ENCODE peak calls at places on chromosomes 12 and 14, in ten cellular contexts. One of them, this sample, is unnamed.

GRCh38 chr12:18246057-18246456 is 15.3 kb upstream of the PIK3C2G start:
- DNase-seq in head of caudate nucleus: no peak
- DNase-seq in T-helper 2 cell: no peak
- DNase-seq in neural crest cell: no peak
- DNase-seq in HEK293T: no peak
- DNase-seq in tibial artery: no peak
- DNase-seq in retina: no peak
- DNase-seq in T-cell: no peak
- DNase-seq in SJCRH30: no peak
- DNase-seq in stimulated activated CD8-positive, alpha-beta memory T cell treated with anti-CD3 and anti-CD28 coated beads, Interleukin-7, amount 100 ng/mL, for 4 hours: no peak
- DNase-seq in this sample: no peak

GRCh38 chr14:40280652-40281051 is 848.4 kb upstream of the FBXO33 start:
- DNase-seq in HEK293T: no peak
- DNase-seq in T-cell: no peak
- DNase-seq in neural crest cell: no peak
- DNase-seq in stimulated activated CD8-positive, alpha-beta memory T cell treated with anti-CD3 and anti-CD28 coated beads, Interleukin-7, amount 100 ng/mL, for 4 hours: no peak
- DNase-seq in SJCRH30: no peak
- DNase-seq in tibial artery: no peak
- DNase-seq in head of caudate nucleus: no peak
- DNase-seq in T-helper 2 cell: no peak
- DNase-seq in retina: no peak
- DNase-seq in this sample: no peak

GRCh38 chr12:122793685-122794106 is 19.3 kb downstream of the CCDC62 start:
- DNase-seq in T-helper 2 cell: peak
- DNase-seq in retina: peak
- DNase-seq in SJCRH30: peak
- DNase-seq in neural crest cell: peak
- DNase-seq in stimulated activated CD8-positive, alpha-beta memory T cell treated with anti-CD3 and anti-CD28 coated beads, Interleukin-7, amount 100 ng/mL, for 4 hours: no peak
- DNase-seq in T-cell: no peak
- DNase-seq in head of caudate nucleus: no peak
- DNase-seq in HEK293T: peak
- DNase-seq in tibial artery: no peak
- DNase-seq in this sample: peak

GRCh38 chr12:62252576-62252975 is 7.6 kb upstream of the USP15 start:
- DNase-seq in tibial artery: no peak
- DNase-seq in neural crest cell: no peak
- DNase-seq in SJCRH30: no peak
- DNase-seq in HEK293T: no peak
- DNase-seq in T-helper 2 cell: no peak
- DNase-seq in head of caudate nucleus: no peak
- DNase-seq in T-cell: no peak
- DNase-seq in retina: no peak
- DNase-seq in stimulated activated CD8-positive, alpha-beta memory T cell treated with anti-CD3 and anti-CD28 coated beads, Interleukin-7, amount 100 ng/mL, for 4 hours: no peak
- DNase-seq in this sample: no peak

GRCh38 chr12:118397693-118398440 is 21.5 kb downstream of the SUDS3 start:
- DNase-seq in stimulated activated CD8-positive, alpha-beta memory T cell treated with anti-CD3 and anti-CD28 coated beads, Interleukin-7, amount 100 ng/mL, for 4 hours: no peak
- DNase-seq in SJCRH30: no peak
- DNase-seq in T-helper 2 cell: no peak
- DNase-seq in tibial artery: no peak
- DNase-seq in head of caudate nucleus: no peak
- DNase-seq in retina: no peak
- DNase-seq in neural crest cell: no peak
- DNase-seq in T-cell: no peak
- DNase-seq in HEK293T: no peak
- DNase-seq in this sample: no peak

GRCh38 chr12:101616027-101616494 is 21.3 kb downstream of the MYBPC1 start:
- DNase-seq in retina: no peak
- DNase-seq in neural crest cell: no peak
- DNase-seq in tibial artery: no peak
- DNase-seq in head of caudate nucleus: no peak
- DNase-seq in stimulated activated CD8-positive, alpha-beta memory T cell treated with anti-CD3 and anti-CD28 coated beads, Interleukin-7, amount 100 ng/mL, for 4 hours: no peak
- DNase-seq in SJCRH30: no peak
- DNase-seq in T-cell: no peak
- DNase-seq in T-helper 2 cell: peak
- DNase-seq in HEK293T: no peak
- DNase-seq in this sample: no peak

GRCh38 chr12:109087250-109087649 is 6.0 kb downstream of the ALKBH2 start:
- DNase-seq in T-cell: no peak
- DNase-seq in head of caudate nucleus: no peak
- DNase-seq in HEK293T: no peak
- DNase-seq in retina: no peak
- DNase-seq in SJCRH30: no peak
- DNase-seq in neural crest cell: no peak
- DNase-seq in tibial artery: no peak
- DNase-seq in stimulated activated CD8-positive, alpha-beta memory T cell treated with anti-CD3 and anti-CD28 coated beads, Interleukin-7, amount 100 ng/mL, for 4 hours: no peak
- DNase-seq in T-helper 2 cell: no peak
- DNase-seq in this sample: no peak

GRCh38 chr14:43535231-43535838 is 971.7 kb downstream of the FSCB start:
- DNase-seq in SJCRH30: no peak
- DNase-seq in T-cell: no peak
- DNase-seq in tibial artery: no peak
- DNase-seq in T-helper 2 cell: no peak
- DNase-seq in head of caudate nucleus: no peak
- DNase-seq in retina: no peak
- DNase-seq in HEK293T: no peak
- DNase-seq in stimulated activated CD8-positive, alpha-beta memory T cell treated with anti-CD3 and anti-CD28 coated beads, Interleukin-7, amount 100 ng/mL, for 4 hours: no peak
- DNase-seq in neural crest cell: no peak
- DNase-seq in this sample: no peak

GRCh38 chr12:43805149-43805856 is 814 bp downstream of the TWF1 start:
- DNase-seq in HEK293T: no peak
- DNase-seq in T-cell: no peak
- DNase-seq in T-helper 2 cell: peak
- DNase-seq in head of caudate nucleus: no peak
- DNase-seq in SJCRH30: no peak
- DNase-seq in stimulated activated CD8-positive, alpha-beta memory T cell treated with anti-CD3 and anti-CD28 coated beads, Interleukin-7, amount 100 ng/mL, for 4 hours: no peak
- DNase-seq in neural crest cell: no peak
- DNase-seq in tibial artery: no peak
- DNase-seq in retina: no peak
- DNase-seq in this sample: peak

GRCh38 chr12:63079791-63080395 is 71.1 kb downstream of the AVPR1A start:
- DNase-seq in stimulated activated CD8-positive, alpha-beta memory T cell treated with anti-CD3 and anti-CD28 coated beads, Interleukin-7, amount 100 ng/mL, for 4 hours: no peak
- DNase-seq in neural crest cell: no peak
- DNase-seq in HEK293T: no peak
- DNase-seq in head of caudate nucleus: no peak
- DNase-seq in SJCRH30: peak
- DNase-seq in tibial artery: no peak
- DNase-seq in T-cell: no peak
- DNase-seq in retina: no peak
- DNase-seq in T-helper 2 cell: no peak
- DNase-seq in this sample: no peak

GRCh38 chr14:67524152-67524963 is 8.7 kb upstream of the PLEKHH1 start:
- DNase-seq in SJCRH30: peak
- DNase-seq in neural crest cell: no peak
- DNase-seq in stimulated activated CD8-positive, alpha-beta memory T cell treated with anti-CD3 and anti-CD28 coated beads, Interleukin-7, amount 100 ng/mL, for 4 hours: no peak
- DNase-seq in head of caudate nucleus: no peak
- DNase-seq in retina: no peak
- DNase-seq in HEK293T: no peak
- DNase-seq in T-helper 2 cell: no peak
- DNase-seq in tibial artery: no peak
- DNase-seq in T-cell: no peak
- DNase-seq in this sample: peak

GRCh38 chr12:92927436-92928116 is 1.5 kb downstream of the EEA1 start:
- DNase-seq in head of caudate nucleus: no peak
- DNase-seq in T-helper 2 cell: no peak
- DNase-seq in SJCRH30: no peak
- DNase-seq in neural crest cell: no peak
- DNase-seq in HEK293T: no peak
- DNase-seq in retina: peak
- DNase-seq in stimulated activated CD8-positive, alpha-beta memory T cell treated with anti-CD3 and anti-CD28 coated beads, Interleukin-7, amount 100 ng/mL, for 4 hours: no peak
- DNase-seq in T-cell: no peak
- DNase-seq in tibial artery: no peak
- DNase-seq in this sample: no peak

GRCh38 chr12:67698711-67699603 is 50.4 kb downstream of the DYRK2 start:
- DNase-seq in T-cell: peak
- DNase-seq in T-helper 2 cell: peak
- DNase-seq in SJCRH30: no peak
- DNase-seq in stimulated activated CD8-positive, alpha-beta memory T cell treated with anti-CD3 and anti-CD28 coated beads, Interleukin-7, amount 100 ng/mL, for 4 hours: peak
- DNase-seq in retina: no peak
- DNase-seq in tibial artery: no peak
- DNase-seq in neural crest cell: no peak
- DNase-seq in head of caudate nucleus: no peak
- DNase-seq in HEK293T: no peak
- DNase-seq in this sample: peak

GRCh38 chr12:94170690-94171594 is 22.6 kb downstream of the PLXNC1 start:
- DNase-seq in retina: no peak
- DNase-seq in neural crest cell: no peak
- DNase-seq in head of caudate nucleus: no peak
- DNase-seq in tibial artery: no peak
- DNase-seq in stimulated activated CD8-positive, alpha-beta memory T cell treated with anti-CD3 and anti-CD28 coated beads, Interleukin-7, amount 100 ng/mL, for 4 hours: no peak
- DNase-seq in SJCRH30: no peak
- DNase-seq in T-cell: no peak
- DNase-seq in T-helper 2 cell: no peak
- DNase-seq in HEK293T: no peak
- DNase-seq in this sample: no peak

GRCh38 chr12:88844426-88844825 is 264.2 kb upstream of the KITLG start:
- DNase-seq in tibial artery: no peak
- DNase-seq in head of caudate nucleus: no peak
- DNase-seq in SJCRH30: peak
- DNase-seq in T-helper 2 cell: no peak
- DNase-seq in retina: no peak
- DNase-seq in HEK293T: no peak
- DNase-seq in stimulated activated CD8-positive, alpha-beta memory T cell treated with anti-CD3 and anti-CD28 coated beads, Interleukin-7, amount 100 ng/mL, for 4 hours: no peak
- DNase-seq in T-cell: no peak
- DNase-seq in neural crest cell: no peak
- DNase-seq in this sample: no peak

GRCh38 chr14:66998013-66998412 is 191.2 kb upstream of the GARIN2 start:
- DNase-seq in head of caudate nucleus: no peak
- DNase-seq in HEK293T: no peak
- DNase-seq in T-cell: no peak
- DNase-seq in retina: no peak
- DNase-seq in T-helper 2 cell: peak
- DNase-seq in SJCRH30: no peak
- DNase-seq in neural crest cell: no peak
- DNase-seq in tibial artery: no peak
- DNase-seq in stimulated activated CD8-positive, alpha-beta memory T cell treated with anti-CD3 and anti-CD28 coated beads, Interleukin-7, amount 100 ng/mL, for 4 hours: no peak
- DNase-seq in this sample: no peak

GRCh38 chr12:13570005-13570694 is 373.6 kb downstream of the EMP1 start:
- DNase-seq in T-helper 2 cell: no peak
- DNase-seq in tibial artery: no peak
- DNase-seq in head of caudate nucleus: no peak
- DNase-seq in T-cell: no peak
- DNase-seq in HEK293T: no peak
- DNase-seq in stimulated activated CD8-positive, alpha-beta memory T cell treated with anti-CD3 and anti-CD28 coated beads, Interleukin-7, amount 100 ng/mL, for 4 hours: no peak
- DNase-seq in retina: no peak
- DNase-seq in neural crest cell: no peak
- DNase-seq in SJCRH30: no peak
- DNase-seq in this sample: no peak

GRCh38 chr12:21940972-21941521 is at the start of gene ABCC9:
- DNase-seq in retina: no peak
- DNase-seq in head of caudate nucleus: no peak
- DNase-seq in T-helper 2 cell: peak
- DNase-seq in neural crest cell: peak
- DNase-seq in HEK293T: peak
- DNase-seq in SJCRH30: peak
- DNase-seq in T-cell: no peak
- DNase-seq in stimulated activated CD8-positive, alpha-beta memory T cell treated with anti-CD3 and anti-CD28 coated beads, Interleukin-7, amount 100 ng/mL, for 4 hours: no peak
- DNase-seq in tibial artery: peak
- DNase-seq in this sample: no peak

GRCh38 chr14:35822501-35822900 is 3.6 kb upstream of the BRMS1L start:
- DNase-seq in SJCRH30: no peak
- DNase-seq in tibial artery: no peak
- DNase-seq in stimulated activated CD8-positive, alpha-beta memory T cell treated with anti-CD3 and anti-CD28 coated beads, Interleukin-7, amount 100 ng/mL, for 4 hours: no peak
- DNase-seq in retina: no peak
- DNase-seq in HEK293T: no peak
- DNase-seq in T-helper 2 cell: no peak
- DNase-seq in neural crest cell: no peak
- DNase-seq in head of caudate nucleus: no peak
- DNase-seq in T-cell: no peak
- DNase-seq in this sample: no peak

This sample was measured in erythroblast.